ENCODE peak calls at places on chromosomes 1 and 21, in seven cellular contexts. O is CD8-positive, alpha-beta T cell; R is heart left ventricle; J is Panc1; H is A549; Y is H9; N is breast epithelium. X is an unnamed sample. For H3K4me1, the result is how much of the 10 kb centered on the place peaks cover.

GRCh38 chr1:17080881-17081280 is 27.0 kb upstream of the SDHB start:
- DNase-seq in N (no peak), J (no peak), H (no peak), O (no peak), R (no peak), Y (no peak), X (no peak)

GRCh38 chr1:61162513-61163274 is 80.3 kb downstream of the NFIA start:
- DNase-seq in H (no peak), N (no peak), Y (no peak), O (no peak), J (no peak), R (no peak), X (no peak)

GRCh38 chr1:41533731-41534080 is 49.2 kb upstream of the EDN2 start:
- DNase-seq in R (no peak), N (no peak), Y (no peak), H (no peak), J (no peak), O (no peak), X (no peak)

GRCh38 chr1:228935855-228936727 is 200.8 kb downstream of the RHOU start:
- DNase-seq in O (no peak), J (no peak), H (no peak), R (no peak), N (no peak), Y (no peak), X (no peak)

GRCh38 chr1:66050123-66050522 is 257.4 kb downstream of the PDE4B start:
- DNase-seq in R (no peak), Y (no peak), N (no peak), O (no peak), H (no peak), J (no peak), X (no peak)

GRCh38 chr1:183093821-183094287 is 70.6 kb downstream of the LAMC1 start:
- DNase-seq in H (peak), Y (peak), N (peak), O (no peak), J (no peak), R (no peak), X (no peak)

GRCh38 chr1:166272851-166273250 is 106.0 kb upstream of the FAM78B start:
- DNase-seq in N (no peak), O (no peak), R (no peak), Y (no peak), J (no peak), H (no peak), X (no peak)

GRCh38 chr1:14739433-14739832 is 140.9 kb downstream of the KAZN start:
- DNase-seq in J (no peak), N (no peak), H (no peak), Y (no peak), O (no peak), R (no peak), X (no peak)

GRCh38 chr1:66535853-66536252 is 1.9 kb downstream of the SGIP1 start:
- DNase-seq in O (no peak), N (no peak), R (no peak), Y (no peak), H (no peak), J (no peak), X (no peak)

GRCh38 chr21:37849703-37850102 is 66.6 kb downstream of the KCNJ6 start:
- DNase-seq in N (no peak), R (no peak), H (no peak), O (no peak), Y (no peak), J (no peak), X (no peak)

GRCh38 chr1:55639051-55639450 is 423.9 kb upstream of the USP24 start:
- DNase-seq in R (no peak), H (no peak), O (no peak), N (no peak), J (no peak), Y (no peak), X (no peak)

GRCh38 chr21:32826317-32827167 is 55.0 kb upstream of the PAXBP1 start:
- DNase-seq in Y (peak), O (no peak), R (no peak), N (no peak), J (peak), H (peak), X (no peak)

GRCh38 chr1:185632659-185633428 is 101.3 kb upstream of the HMCN1 start:
- DNase-seq in H (no peak), J (no peak), Y (no peak), O (no peak), N (peak), R (no peak), X (no peak)

GRCh38 chr1:168554603-168555520 is 11.1 kb upstream of the XCL2 start:
- DNase-seq in H (no peak), N (no peak), O (no peak), J (no peak), R (no peak), Y (no peak), X (no peak)

GRCh38 chr1:224800486-224801119 is 128.9 kb upstream of the DNAH14 start:
- DNase-seq in J (no peak), O (no peak), Y (peak), R (no peak), N (no peak), H (no peak), X (no peak)

GRCh38 chr1:84836145-84836544 is 56.9 kb downstream of the LPAR3 start:
- DNase-seq in N (no peak), Y (no peak), H (no peak), R (no peak), O (no peak), J (no peak), X (no peak)

GRCh38 chr1:93323185-93323820 is 22.4 kb upstream of the DR1 start:
- DNase-seq in H (no peak), O (no peak), Y (no peak), J (no peak), N (no peak), R (no peak), X (no peak)

GRCh38 chr1:186864296-186864695 is 35.5 kb downstream of the PLA2G4A start:
- DNase-seq in H (no peak), O (no peak), N (no peak), Y (no peak), R (no peak), J (no peak), X (no peak)

GRCh38 chr1:182687361-182687760 is 3.0 kb upstream of the RGS8 start:
- DNase-seq in Y (no peak), O (no peak), H (no peak), R (no peak), J (no peak), N (peak), X (no peak)

GRCh38 chr1:182015360-182015759 is 46.2 kb downstream of the ZNF648 start:
- DNase-seq in N (no peak), O (no peak), H (peak), J (no peak), Y (no peak), R (no peak), X (no peak)

GRCh38 chr1:204113900-204114299 is 37.9 kb downstream of the ETNK2 start:
- DNase-seq in N (no peak), Y (no peak), J (no peak), R (no peak), O (no peak), H (no peak), X (no peak)

GRCh38 chr1:226108935-226109828 is 46.7 kb downstream of the H3-3A start:
- DNase-seq in J (no peak), N (peak), O (no peak), Y (no peak), R (peak), H (no peak), X (peak)

GRCh38 chr1:23709229-23709628 is 17.6 kb downstream of the RPL11 start:
- DNase-seq in O (no peak), N (no peak), Y (no peak), R (no peak), J (no peak), H (no peak), X (no peak)

GRCh38 chr1:119372493-119373086 is 4.0 kb downstream of the HAO2 start:
- DNase-seq in N (no peak), J (no peak), Y (peak), R (no peak), O (no peak), H (peak), X (no peak)

GRCh38 chr1:236063919-236064673 is 794 bp downstream of the NID1 start:
- DNase-seq in N (peak), H (peak), Y (peak), O (no peak), R (peak), J (no peak), X (peak)

GRCh38 chr1:56576880-56577858 is 2.2 kb downstream of the PLPP3 start:
- DNase-seq in N (no peak), J (no peak), Y (peak), O (no peak), R (no peak), H (peak), X (no peak)

GRCh38 chr1:201759194-201759814 is 69.7 kb upstream of the IPO9 start:
- DNase-seq in H (no peak), N (no peak), R (no peak), J (no peak), O (no peak), Y (no peak), X (no peak)

GRCh38 chr1:244353572-244354091 is 98.1 kb downstream of the ADSS2 start:
- DNase-seq in O (no peak), H (peak), N (peak), Y (peak), R (no peak), J (peak), X (peak)

GRCh38 chr1:210394281-210394798 is 65.6 kb downstream of the HHAT start:
- DNase-seq in R (no peak), Y (no peak), O (no peak), H (no peak), N (peak), J (no peak), X (no peak)

GRCh38 chr1:53294557-53294956 is 33.3 kb downstream of the LRP8 start:
- DNase-seq in Y (no peak), R (no peak), J (no peak), H (peak), O (no peak), N (no peak), X (no peak)

GRCh38 chr21:33721081-33721480 is 78.8 kb downstream of the ITSN1 start:
- DNase-seq in O (no peak), H (no peak), Y (no peak), R (no peak), J (no peak), N (no peak), X (no peak)

DNA sequence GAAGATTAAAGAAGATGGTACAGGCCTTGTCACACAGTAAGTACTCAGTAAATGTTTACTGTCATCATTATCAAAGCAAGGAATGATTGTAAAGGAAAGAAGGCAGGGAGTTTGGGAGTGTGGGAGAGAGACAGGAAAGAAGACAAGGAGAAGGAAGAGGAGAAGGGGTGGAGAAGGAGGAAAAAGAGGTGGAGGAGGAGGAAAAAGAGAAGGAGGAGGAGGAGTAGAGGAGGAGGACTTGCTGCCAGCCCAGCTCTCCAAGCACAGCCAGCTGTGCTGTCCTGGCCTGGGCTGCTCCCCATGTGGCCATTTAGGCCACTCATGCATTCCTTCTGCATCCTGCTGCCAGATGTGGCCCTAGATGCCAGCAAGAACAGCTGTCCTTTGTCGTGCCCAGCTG is 7.5 kb upstream of the DISP3 start:
- DNase-seq in Y (no peak), H (no peak), N (no peak), R (no peak), J (no peak), O (no peak), X (no peak)
- H3K4me1 ChIP-seq in Y (under half), H (under half), N (under half), R (under half), J (under half), O (under half), X (under half)

DNA sequence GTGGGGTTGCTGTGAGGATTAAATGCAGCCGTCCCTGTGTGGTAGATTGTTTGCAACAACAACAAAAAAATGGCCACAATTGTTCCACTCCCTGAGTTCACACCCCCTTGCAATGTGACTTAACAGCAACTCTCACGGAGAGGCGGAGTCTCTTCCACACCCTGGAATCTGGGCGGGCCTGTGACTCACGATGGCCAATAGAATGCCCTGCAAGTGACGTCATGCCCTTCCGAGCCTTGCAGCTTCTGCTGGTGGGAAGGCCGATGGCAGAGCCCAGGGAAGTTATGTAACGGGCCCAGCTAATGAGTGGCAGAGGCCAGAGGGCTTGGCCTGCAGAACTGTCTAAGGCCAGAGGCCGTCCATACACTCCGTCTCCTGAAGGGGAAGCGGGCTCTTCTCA is 87.9 kb downstream of the RIPK4 start:
- DNase-seq in Y (peak), N (peak), J (peak), R (peak), H (peak), O (no peak), X (peak)
- H3K4me1 ChIP-seq in Y (under half), N (under half), J (half or more), R (under half), H (half or more), O (under half), X (under half)

DNA sequence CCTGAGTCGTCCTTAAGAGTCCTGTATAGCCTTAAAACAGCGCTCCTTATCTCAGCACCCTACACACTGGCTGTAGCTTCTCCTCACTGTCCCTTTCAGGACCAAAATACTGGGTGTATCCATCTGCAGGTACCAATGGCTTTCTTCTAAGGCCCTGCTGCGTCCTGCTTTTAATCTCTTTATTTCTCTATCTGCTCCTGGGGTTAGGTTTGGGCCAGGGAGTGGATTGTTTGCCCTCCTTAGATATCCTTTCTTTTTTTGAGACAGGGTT is 12.1 kb downstream of the IL6R start:
- DNase-seq in H (no peak), J (no peak), O (no peak), R (no peak), N (no peak), Y (no peak), X (no peak)
- H3K4me1 ChIP-seq in H (half or more), J (under half), O (under half), R (half or more), N (half or more), Y (under half), X (half or more)

GRCh38 chr1:154609398-154610380 is 1.7 kb upstream of the ADAR start:
- DNase-seq in O (peak), R (no peak), J (no peak), H (no peak), Y (peak), N (no peak), X (no peak)

GRCh38 chr1:154611150-154611865 is 3.3 kb upstream of the ADAR start:
- DNase-seq in N (no peak), O (no peak), Y (no peak), R (no peak), H (no peak), J (no peak), X (no peak)

GRCh38 chr1:154607084-154607747 is 770 bp downstream of the ADAR start:
- DNase-seq in H (peak), J (no peak), O (no peak), R (no peak), Y (no peak), N (no peak), X (no peak)

GRCh38 chr1:154608522-154609294 is 722 bp upstream of the ADAR start:
- DNase-seq in O (peak), H (peak), Y (peak), J (no peak), N (peak), R (peak), X (no peak)

DNA sequence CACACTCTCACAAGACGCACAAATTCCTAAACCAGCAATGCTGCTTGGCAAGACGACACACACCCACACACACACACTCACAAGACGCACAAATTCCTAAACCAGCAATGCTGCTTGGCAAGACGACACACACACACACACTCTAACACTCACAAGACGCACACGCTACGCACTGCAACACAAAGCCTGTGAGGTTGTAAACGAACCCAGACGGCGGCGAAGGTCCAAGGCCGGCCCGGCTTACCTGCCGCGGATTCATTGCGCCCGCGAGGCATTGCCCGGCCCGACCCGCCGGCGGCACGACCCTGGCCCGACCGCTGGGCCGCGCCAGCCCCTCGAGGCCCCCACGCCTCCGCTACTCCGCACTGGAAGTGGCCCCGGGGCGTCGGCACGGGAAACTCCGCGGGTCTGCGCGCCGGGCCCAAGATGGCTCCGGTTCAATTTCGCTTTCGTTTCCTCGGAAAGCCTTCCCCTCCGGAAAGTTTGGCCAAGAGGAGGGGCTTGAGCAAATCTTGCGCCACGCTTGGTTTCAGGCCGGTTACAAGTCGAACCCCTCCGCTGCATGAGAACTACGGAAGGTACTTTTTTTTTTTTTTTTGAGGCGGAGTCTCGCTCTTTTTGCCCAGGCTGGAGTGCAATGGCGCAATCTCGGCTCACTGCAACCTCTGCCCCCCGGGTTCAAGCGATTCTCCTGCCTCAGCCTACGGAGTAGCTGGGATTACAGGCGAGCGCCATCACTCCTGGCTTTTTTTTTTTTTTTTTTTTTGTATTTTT is at the start of gene ADAR:
- DNase-seq in N (peak), Y (peak), H (peak), O (peak), R (peak), J (no peak), X (peak)
- H3K4me1 ChIP-seq in N (under half), Y (under half), H (under half), O (half or more), R (half or more), J (under half), X (under half)

DNA sequence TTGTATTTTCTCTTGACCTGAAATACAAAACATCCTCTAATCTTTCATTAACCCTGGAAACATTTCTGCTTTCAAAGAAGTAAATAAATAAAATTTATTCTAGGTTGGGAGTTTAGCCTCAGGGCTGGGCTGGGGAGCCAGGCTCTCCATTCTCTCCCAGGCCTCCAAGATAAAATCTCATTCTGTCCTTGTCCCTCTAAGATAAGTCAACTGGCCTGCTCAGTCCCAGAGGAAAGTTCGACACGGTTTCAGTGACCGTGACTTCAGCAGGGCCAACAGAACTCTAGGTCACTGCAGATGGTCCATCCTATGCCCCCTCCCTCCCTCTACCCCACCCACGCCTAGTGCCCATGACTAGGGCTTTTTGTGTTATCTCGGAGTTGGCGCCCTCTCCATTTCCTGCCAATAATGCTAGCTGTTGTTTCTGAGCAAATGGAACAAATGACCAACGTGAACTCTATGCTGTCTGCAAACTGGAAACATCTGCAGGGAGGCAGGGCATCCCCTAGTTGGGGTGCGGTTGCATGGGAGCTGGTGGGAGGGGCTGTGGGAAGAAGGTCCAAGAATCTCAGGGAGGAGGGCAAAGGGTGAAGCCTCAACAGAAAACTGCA is 10.1 kb upstream of the ADORA3 start:
- DNase-seq in J (no peak), Y (no peak), H (no peak), N (no peak), R (no peak), O (no peak), X (no peak)
- H3K4me1 ChIP-seq in J (under half), Y (under half), H (under half), N (under half), R (half or more), O (half or more), X (under half)